ENCODE peak calls at places on chromosomes 3 and 15, in nine cellular contexts. P is GM06990, G is psoas muscle, V is SJSA1, A is body of pancreas, H is uterus, J is K562, C is cardiac fibroblast, N is left ventricle myocardium inferior. W is an unnamed sample.

GRCh38 chr3:8371955-8372600 is 129.5 kb upstream of the LMCD1 start:
- DNase-seq in C (no peak), A (no peak), V (no peak), H (no peak), G (no peak), J (no peak), N (peak; percentile 17), P (no peak), W (no peak)

GRCh38 chr15:70580958-70581357 is 182.4 kb downstream of the UACA start:
- DNase-seq in H (no peak), G (no peak), N (no peak), V (peak; percentile 26), J (no peak), P (no peak), A (no peak), C (no peak), W (no peak)

GRCh38 chr3:58683001-58683845 is 16.6 kb upstream of the FAM3D start:
- DNase-seq in G (no peak), N (no peak), H (no peak), J (no peak), V (no peak), C (no peak), A (peak; percentile 15), P (peak; percentile 20), W (no peak)

GRCh38 chr15:70152070-70152480 is 54.4 kb upstream of the TLE3 start:
- DNase-seq in G (peak; percentile 25), J (no peak), V (no peak), C (peak; percentile 52), A (peak; percentile 91), H (no peak), N (no peak), P (no peak), W (peak; percentile 65)

GRCh38 chr3:10964537-10965167 is 27.9 kb upstream of the SLC6A1 start:
- DNase-seq in N (no peak), V (no peak), P (no peak), G (no peak), C (no peak), H (no peak), A (no peak), J (peak; percentile 69), W (peak; percentile 60)

GRCh38 chr15:90818251-90819210 is 49.9 kb upstream of the FURIN start:
- DNase-seq in N (peak; percentile 29), G (no peak), H (no peak), A (peak; percentile 66), C (no peak), J (no peak), P (peak; percentile 59), V (no peak), W (no peak)

GRCh38 chr3:175590745-175591144 is 731.6 kb downstream of the NAALADL2 start:
- DNase-seq in C (no peak), V (no peak), H (no peak), P (no peak), G (no peak), N (no peak), A (no peak), J (no peak), W (no peak)

GRCh38 chr15:78943692-78944091 is 1.2 kb downstream of the CTSH start:
- DNase-seq in J (no peak), H (no peak), V (no peak), N (no peak), A (no peak), P (no peak), G (no peak), C (no peak), W (no peak)

GRCh38 chr3:112908252-112908651 is 61.6 kb upstream of the CD200R1L start:
- DNase-seq in C (peak; percentile 10), J (no peak), V (no peak), G (no peak), A (no peak), P (peak; percentile 64), H (no peak), N (no peak), W (no peak)

GRCh38 chr3:5218815-5219214 is 31.3 kb downstream of the EDEM1 start:
- DNase-seq in H (no peak), N (no peak), A (no peak), P (no peak), V (no peak), C (no peak), J (no peak), G (no peak), W (no peak)

GRCh38 chr3:64353256-64353655 is 128.0 kb upstream of the PRICKLE2 start:
- DNase-seq in P (no peak), G (no peak), H (no peak), A (no peak), V (no peak), C (peak; percentile 45), N (no peak), J (no peak), W (no peak)

GRCh38 chr15:71048913-71049675 is 66.2 kb upstream of the THSD4 start:
- DNase-seq in J (no peak), H (no peak), N (no peak), V (no peak), C (peak; percentile 96), A (no peak), P (no peak), G (no peak), W (no peak)

GRCh38 chr3:183745300-183746098 is 47.9 kb downstream of the YEATS2 start:
- DNase-seq in P (no peak), A (no peak), N (no peak), H (no peak), V (peak; percentile 56), J (no peak), C (peak; percentile 46), G (no peak), W (no peak)

DNA sequence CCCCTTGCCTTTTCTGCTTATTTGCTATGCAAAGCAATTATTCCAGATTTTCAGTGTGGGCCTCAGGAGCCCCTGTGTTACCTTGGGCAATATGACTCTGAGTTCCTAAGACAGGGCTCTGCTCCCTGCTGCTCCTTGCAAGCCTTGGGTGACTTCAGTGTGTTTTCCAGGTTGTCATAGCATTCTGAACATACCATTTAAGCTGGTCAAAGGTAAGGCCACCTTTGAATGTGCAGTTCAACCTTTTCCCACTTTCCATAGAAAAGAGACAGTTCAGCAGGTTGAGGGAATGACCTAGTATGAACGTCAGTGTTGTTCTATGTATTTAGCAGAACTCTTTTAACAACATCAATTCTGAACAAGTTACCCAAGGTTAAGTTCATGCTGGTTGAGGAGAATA is 302.2 kb downstream of the PTPRG start:
- DNase-seq in J (no peak), P (no peak), N (no peak), A (no peak), G (no peak), V (no peak), C (no peak), H (no peak), W (no peak)
- H3K4me3 ChIP-seq in J (no peak overlapping the region), P (no peak overlapping the region), N (no peak overlapping the region), A (no peak overlapping the region), G (no peak overlapping the region), V (no peak overlapping the region), C (no peak overlapping the region), H (no peak overlapping the region), W (no peak overlapping the region)

GRCh38 chr3:181727122-181728036 is 15.7 kb downstream of the SOX2 start:
- DNase-seq in N (no peak), P (peak; percentile 72), V (no peak), G (no peak), C (no peak), H (no peak), A (no peak), J (no peak), W (no peak)
- H3K4me3 ChIP-seq in N (peak overlapping the region; percentile 51), P (peak overlapping the region; percentile 54), V (peak overlapping the region; percentile 51), G (peak overlapping the region; percentile 43), C (peak overlapping the region; percentile 33), H (no peak overlapping the region), A (no peak overlapping the region), J (no peak overlapping the region), W (no peak overlapping the region)

GRCh38 chr3:30475038-30475808 is 131.2 kb upstream of the TGFBR2 start:
- DNase-seq in V (no peak), H (no peak), N (no peak), C (no peak), G (no peak), A (no peak), J (no peak), P (peak; percentile 15), W (no peak)

GRCh38 chr3:30473374-30474051 is 132.9 kb upstream of the TGFBR2 start:
- DNase-seq in G (peak; percentile 53), A (peak; percentile 65), V (no peak), N (peak; percentile 23), C (peak; percentile 81), P (no peak), H (peak; percentile 61), J (no peak), W (no peak)

GRCh38 chr3:30475809-30476178 is 130.6 kb upstream of the TGFBR2 start:
- DNase-seq in A (no peak), G (no peak), N (no peak), P (no peak), H (no peak), J (no peak), C (no peak), V (no peak), W (no peak)

GRCh38 chr3:30477149-30477921 is 129.1 kb upstream of the TGFBR2 start:
- DNase-seq in A (no peak), N (no peak), C (no peak), J (no peak), V (no peak), G (no peak), P (no peak), H (no peak), W (no peak)

DNA sequence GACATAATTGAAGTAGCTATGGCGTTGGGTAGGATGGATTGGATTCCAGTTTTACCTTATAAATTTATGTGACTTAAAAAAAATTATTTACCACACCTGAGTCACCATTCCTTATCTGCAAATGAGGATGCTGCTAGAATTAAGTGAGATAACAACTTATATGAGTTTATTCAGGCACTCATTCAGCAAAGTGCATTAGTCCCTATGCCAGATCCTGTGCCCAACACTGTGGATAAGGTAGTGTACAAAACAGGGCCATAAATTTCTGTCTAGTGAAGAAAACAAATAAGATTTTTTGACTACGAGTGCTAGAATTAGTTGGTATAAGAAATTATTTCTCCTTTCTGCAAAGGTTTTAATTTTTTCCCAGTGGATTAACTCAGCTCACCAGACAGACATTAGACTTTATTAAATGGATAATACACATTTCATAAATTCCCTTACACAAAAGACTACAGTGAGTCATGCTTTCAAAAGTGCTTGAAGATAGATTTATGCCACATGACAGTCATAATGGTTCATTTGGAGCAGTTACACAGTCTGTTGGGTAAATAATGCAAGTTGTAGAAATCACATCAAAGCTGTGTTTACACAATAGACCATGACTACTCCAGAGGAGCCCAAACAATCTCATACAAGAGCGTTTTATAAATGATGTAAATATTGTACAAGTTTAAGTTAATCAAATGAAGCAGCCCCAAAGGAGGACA is 129.9 kb upstream of the TGFBR2 start:
- DNase-seq in V (no peak), J (no peak), H (no peak), G (no peak), P (peak; percentile 20), C (peak; percentile 41), N (no peak), A (no peak), W (peak; percentile 20)
- H3K4me3 ChIP-seq in V (no peak overlapping the region), J (no peak overlapping the region), H (no peak overlapping the region), G (no peak overlapping the region), P (no peak overlapping the region), C (no peak overlapping the region), N (no peak overlapping the region), A (no peak overlapping the region), W (no peak overlapping the region)

DNA sequence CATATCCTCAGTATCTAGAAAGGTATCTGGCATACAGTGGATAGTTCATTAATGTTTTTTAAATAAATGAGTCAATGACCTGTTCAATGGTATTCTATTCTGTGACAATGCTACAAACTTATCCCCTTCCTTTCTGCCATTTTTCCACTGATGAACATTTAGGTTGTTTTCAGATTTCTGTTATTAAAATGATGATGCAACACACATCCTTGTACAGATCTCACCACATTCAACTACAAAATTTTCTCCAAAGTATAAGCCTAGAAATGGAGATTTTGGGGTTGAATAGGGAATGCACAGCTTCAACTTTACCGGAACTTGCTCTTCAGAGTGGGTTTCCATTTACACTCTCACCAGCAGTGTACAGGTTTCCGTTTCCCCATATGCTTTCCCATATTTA is 210.2 kb downstream of the ISL2 start:
- DNase-seq in P (no peak), C (no peak), J (no peak), N (no peak), V (no peak), H (no peak), G (no peak), A (no peak), W (no peak)
- H3K4me3 ChIP-seq in P (no peak overlapping the region), C (no peak overlapping the region), J (no peak overlapping the region), N (no peak overlapping the region), V (no peak overlapping the region), H (no peak overlapping the region), G (no peak overlapping the region), A (no peak overlapping the region), W (no peak overlapping the region)